ENCODE peak calls at places on chromosomes 13 and 19, in five cellular contexts. H, O, B, F and T are unnamed samples.

GRCh38 chr19:32674153-32674958 is 624 bp downstream of the ANKRD27 start:
- DNase-seq in B (peak; percentile 17), H (no peak), O (no peak), F (no peak), T (no peak)

GRCh38 chr13:28408235-28408848 is 86.6 kb downstream of the FLT1 start:
- DNase-seq in B (no peak), F (no peak), O (no peak), H (no peak), T (no peak)

GRCh38 chr13:40539954-40540706 is 126.3 kb downstream of the FOXO1 start:
- DNase-seq in F (peak; percentile 54), B (peak; percentile 91), H (no peak), O (no peak), T (no peak)

GRCh38 chr13:44340508-44340907 is 33.1 kb upstream of the SERP2 start:
- DNase-seq in F (no peak), B (no peak), O (no peak), H (no peak), T (no peak)

GRCh38 chr19:13918726-13919411 is 12.9 kb downstream of the CC2D1A start:
- DNase-seq in B (no peak), O (no peak), H (no peak), F (no peak), T (no peak)

GRCh38 chr13:65472336-65472735 is 1757.8 kb downstream of the PCDH9 start:
- DNase-seq in B (no peak), O (no peak), F (no peak), H (no peak), T (no peak)

GRCh38 chr19:52336976-52337375 is 933 bp downstream of the ZNF610 start:
- DNase-seq in H (no peak), O (no peak), B (peak; percentile 6), F (no peak), T (no peak)

GRCh38 chr19:19059837-19060611 is 3.8 kb upstream of the SLC25A42 start:
- DNase-seq in O (no peak), H (no peak), F (no peak), B (no peak), T (no peak)

GRCh38 chr19:2047076-2047448 is 4.0 kb downstream of the MKNK2 start:
- DNase-seq in B (no peak), H (no peak), F (no peak), O (no peak), T (no peak)

GRCh38 chr13:101916108-101916757 is 463.8 kb downstream of the ITGBL1 start:
- DNase-seq in F (peak; percentile 69), O (no peak), B (peak; percentile 33), H (no peak), T (no peak)

GRCh38 chr19:53183146-53183545 is 10.0 kb downstream of the ZNF665 start:
- DNase-seq in H (no peak), O (no peak), F (no peak), B (peak; percentile 62), T (no peak)

GRCh38 chr19:10701955-10702307 is 692 bp downstream of the QTRT1 start:
- DNase-seq in B (peak; percentile 24), O (no peak), H (no peak), F (peak; percentile 45), T (no peak)

GRCh38 chr13:32278456-32278855 is 36.7 kb downstream of the ZAR1L start:
- DNase-seq in H (no peak), B (peak; percentile 30), O (no peak), F (no peak), T (no peak)

GRCh38 chr13:100210966-100211710 is 122.2 kb downstream of the PCCA start:
- DNase-seq in F (no peak), O (no peak), H (no peak), B (no peak), T (no peak)

GRCh38 chr19:4386038-4386782 is 14.1 kb downstream of the SH3GL1 start:
- DNase-seq in B (peak; percentile 43), H (no peak), F (no peak), O (no peak), T (no peak)

GRCh38 chr19:52176574-52176973 is 5.2 kb upstream of the ZNF836 start:
- DNase-seq in B (no peak), F (no peak), H (no peak), O (no peak), T (no peak)

GRCh38 chr13:102182170-102182569 is 219.7 kb downstream of the FGF14 start:
- DNase-seq in O (no peak), B (no peak), F (no peak), H (no peak), T (no peak)

GRCh38 chr19:55305491-55305890 is 19.6 kb downstream of the TMEM150B start:
- DNase-seq in B (no peak), H (peak; percentile 53), O (no peak), F (peak; percentile 17), T (peak; percentile 84)

GRCh38 chr19:7987084-7987768 is 18.2 kb downstream of the ELAVL1 start:
- DNase-seq in B (peak; percentile 40), O (no peak), H (no peak), F (no peak), T (no peak)

GRCh38 chr13:94968040-94968756 is 255.9 kb upstream of the SOX21 start:
- DNase-seq in O (no peak), H (no peak), F (no peak), B (no peak), T (no peak)

GRCh38 chr13:81487151-81487550 is 1146.2 kb upstream of the SPRY2 start:
- DNase-seq in H (no peak), B (peak; percentile 47), O (no peak), F (peak; percentile 1), T (no peak)

GRCh38 chr13:39578821-39579291 is 24.1 kb downstream of the LHFPL6 start:
- DNase-seq in F (no peak), B (no peak), O (no peak), H (no peak), T (no peak)

GRCh38 chr13:27138457-27139093 is 33.0 kb downstream of the USP12 start:
- DNase-seq in H (no peak), F (no peak), B (no peak), O (no peak), T (no peak)

GRCh38 chr19:47036233-47036651 is 12.2 kb downstream of the TMEM160 start:
- DNase-seq in H (no peak), B (no peak), O (no peak), F (no peak), T (no peak)

GRCh38 chr13:93932901-93933300 is 546.6 kb downstream of the DCT start:
- DNase-seq in H (no peak), B (no peak), O (no peak), F (no peak), T (no peak)

GRCh38 chr19:38671654-38672053 is 24.2 kb downstream of the ACTN4 start:
- DNase-seq in O (no peak), B (no peak), H (no peak), F (no peak), T (no peak)

GRCh38 chr19:49210108-49210900 is 52.7 kb downstream of the TRPM4 start:
- DNase-seq in H (peak; percentile 19), F (no peak), O (no peak), B (no peak), T (peak; percentile 73)

GRCh38 chr13:27857271-27857670 is 62.5 kb upstream of the PDX1 start:
- DNase-seq in F (peak; percentile 12), H (no peak), O (no peak), B (no peak), T (no peak)

GRCh38 chr13:32495841-32496240 is 42.8 kb downstream of the N4BP2L2 start:
- DNase-seq in H (no peak), B (no peak), F (no peak), O (no peak), T (no peak)

GRCh38 chr19:3161453-3161852 is 17.1 kb upstream of the S1PR4 start:
- DNase-seq in F (no peak), B (peak; percentile 35), O (no peak), H (no peak), T (no peak)

GRCh38 chr13:47175172-47175806 is 278.4 kb upstream of the HTR2A start:
- DNase-seq in O (no peak), B (peak; percentile 68), H (no peak), F (no peak), T (no peak)

GRCh38 chr19:2552859-2553258 is 76.9 kb downstream of the GADD45B start:
- DNase-seq in O (no peak), F (no peak), B (no peak), H (peak; percentile 33), T (peak; percentile 81)

GRCh38 chr19:13103961-13104847 is 1.5 kb upstream of the LYL1 start:
- DNase-seq in H (peak; percentile 70), O (no peak), F (no peak), B (no peak), T (peak; percentile 89)

GRCh38 chr19:46303702-46304397 is 7.0 kb downstream of the HIF3A start:
- DNase-seq in B (peak; percentile 39), H (no peak), F (no peak), O (no peak), T (peak; percentile 66)

GRCh38 chr13:109897988-109898623 is 111.7 kb upstream of the IRS2 start:
- DNase-seq in O (no peak), B (no peak), H (no peak), F (no peak), T (no peak)